ENCODE peak calls at places on chromosome 20, in five cellular contexts. P, R, J, T and I are unnamed samples.

GRCh38 chr20:53037621-53038020 is 65.5 kb downstream of the TSHZ2 start:
- DNase-seq in P (no peak), R (no peak), J (no peak), T (no peak), I (no peak)

GRCh38 chr20:51183443-51183842 is 160.5 kb upstream of the KCNG1 start:
- DNase-seq in P (no peak), R (no peak), J (no peak), T (no peak), I (no peak)

GRCh38 chr20:25020901-25021301 is 28.4 kb upstream of the APMAP start:
- DNase-seq in P (no peak), R (no peak), J (no peak), T (no peak), I (no peak)

GRCh38 chr20:6029538-6029937 is 24.3 kb downstream of the LRRN4 start:
- DNase-seq in P (no peak), R (no peak), J (no peak), T (no peak), I (no peak)

GRCh38 chr20:49400904-49401303 is 81.6 kb downstream of the KCNB1 start:
- DNase-seq in P (no peak), R (no peak), J (no peak), T (no peak), I (no peak)

GRCh38 chr20:11912664-11913415 is 4.9 kb upstream of the BTBD3 start:
- DNase-seq in P (no peak), R (no peak), J (no peak), T (no peak), I (no peak)

GRCh38 chr20:20211988-20212518 is 155.9 kb upstream of the INSM1 start:
- DNase-seq in P (no peak), R (no peak), J (no peak), T (no peak), I (no peak)

GRCh38 chr20:54342258-54342782 is 133.1 kb upstream of the DOK5 start:
- DNase-seq in P (no peak), R (no peak), J (no peak), T (no peak), I (no peak)

GRCh38 chr20:57686931-57687652 is 22.7 kb downstream of the PMEPA1 start:
- DNase-seq in P (no peak), R (no peak), J (no peak), T (no peak), I (no peak)

GRCh38 chr20:48826883-48827771 is 672 bp downstream of the PREX1 start:
- DNase-seq in P (no peak), R (peak), J (no peak), T (peak), I (no peak)

GRCh38 chr20:36908603-36909002 is 32.7 kb downstream of the TLDC2 start:
- DNase-seq in P (no peak), R (no peak), J (no peak), T (no peak), I (no peak)

GRCh38 chr20:21353236-21353635 is 44.1 kb downstream of the NKX2-4 start:
- DNase-seq in P (no peak), R (no peak), J (no peak), T (no peak), I (no peak)

GRCh38 chr20:3987296-3987695 is 28.1 kb downstream of the RNF24 start:
- DNase-seq in P (no peak), R (no peak), J (no peak), T (no peak), I (no peak)

GRCh38 chr20:24763386-24764026 is 185.6 kb upstream of the CST7 start:
- DNase-seq in P (no peak), R (no peak), J (no peak), T (no peak), I (no peak)

GRCh38 chr20:59808729-59809381 is 124.6 kb downstream of the SYCP2 start:
- DNase-seq in P (no peak), R (no peak), J (no peak), T (no peak), I (no peak)

GRCh38 chr20:17562804-17563305 is 7.0 kb upstream of the DSTN start:
- DNase-seq in P (peak), R (peak), J (no peak), T (no peak), I (no peak)

GRCh38 chr20:25295386-25296093 is 47.7 kb downstream of the PYGB start:
- DNase-seq in P (peak), R (no peak), J (no peak), T (peak), I (no peak)

GRCh38 chr20:17287503-17287902 is 60.7 kb downstream of the PCSK2 start:
- DNase-seq in P (peak), R (peak), J (no peak), T (peak), I (no peak)

GRCh38 chr20:38875170-38875993 is 50.8 kb upstream of the FAM83D start:
- DNase-seq in P (no peak), R (no peak), J (no peak), T (no peak), I (no peak)

GRCh38 chr20:63950701-63951397 is 5.4 kb downstream of the UCKL1 start:
- DNase-seq in P (no peak), R (no peak), J (no peak), T (no peak), I (no peak)

GRCh38 chr20:62962221-62962879 is 9.8 kb downstream of the SLC17A9 start:
- DNase-seq in P (no peak), R (no peak), J (no peak), T (no peak), I (no peak)

GRCh38 chr20:434661-435419 is 26.7 kb downstream of the RBCK1 start:
- DNase-seq in P (no peak), R (no peak), J (no peak), T (no peak), I (no peak)

GRCh38 chr20:21509597-21510331 is 4.1 kb downstream of the NKX2-2 start:
- DNase-seq in P (no peak), R (peak), J (no peak), T (peak), I (no peak)

GRCh38 chr20:7736336-7736735 is 203.9 kb downstream of the HAO1 start:
- DNase-seq in P (no peak), R (no peak), J (no peak), T (no peak), I (no peak)

GRCh38 chr20:21099653-21100589 is 6.2 kb downstream of the LINC00237 start:
- DNase-seq in P (peak), R (peak), J (no peak), T (peak), I (no peak)

GRCh38 chr20:58233393-58233792 is 4.9 kb upstream of the ANKRD60 start:
- DNase-seq in P (no peak), R (no peak), J (no peak), T (no peak), I (no peak)

GRCh38 chr20:43838703-43839060 is 76.0 kb upstream of the TOX2 start:
- DNase-seq in P (no peak), R (no peak), J (no peak), T (no peak), I (no peak)

GRCh38 chr20:48799315-48800105 is 28.3 kb downstream of the PREX1 start:
- DNase-seq in P (no peak), R (no peak), J (no peak), T (no peak), I (no peak)

GRCh38 chr20:2757969-2758368 is 42.5 kb downstream of the CPXM1 start:
- DNase-seq in P (no peak), R (no peak), J (no peak), T (no peak), I (no peak)

GRCh38 chr20:13543783-13544182 is 94.9 kb downstream of the TASP1 start:
- DNase-seq in P (no peak), R (no peak), J (no peak), T (no peak), I (no peak)

GRCh38 chr20:9286501-9286900 is 217.6 kb downstream of the PLCB4 start:
- DNase-seq in P (no peak), R (no peak), J (no peak), T (no peak), I (no peak)

GRCh38 chr20:32208499-32209154 is 947 bp downstream of the POFUT1 start:
- DNase-seq in P (no peak), R (no peak), J (no peak), T (no peak), I (no peak)

GRCh38 chr20:49986049-49986448 is 3.3 kb downstream of the SNAI1 start:
- DNase-seq in P (no peak), R (no peak), J (no peak), T (no peak), I (no peak)

GRCh38 chr20:53949319-53949839 is 121.0 kb downstream of the BCAS1 start:
- DNase-seq in P (no peak), R (peak), J (no peak), T (no peak), I (no peak)

GRCh38 chr20:49982346-49983122 is at the start of gene SNAI1:
- DNase-seq in P (peak), R (peak), J (peak), T (peak), I (no peak)

GRCh38 chr20:37071481-37071911 is 24.3 kb downstream of the RBL1 start:
- DNase-seq in P (no peak), R (no peak), J (no peak), T (no peak), I (no peak)

GRCh38 chr20:21653628-21654027 is 51.8 kb upstream of the PAX1 start:
- DNase-seq in P (no peak), R (no peak), J (no peak), T (no peak), I (no peak)

GRCh38 chr20:49649672-49650071 is 64.0 kb downstream of the B4GALT5 start:
- DNase-seq in P (no peak), R (no peak), J (no peak), T (no peak), I (no peak)

GRCh38 chr20:51735728-51736600 is 32.2 kb downstream of the ATP9A start:
- DNase-seq in P (no peak), R (no peak), J (no peak), T (no peak), I (no peak)

GRCh38 chr20:34437330-34437986 is 74.4 kb downstream of the ITCH start:
- DNase-seq in P (no peak), R (no peak), J (no peak), T (no peak), I (no peak)
- TF ChIP-seq REST in P (no peak), R (no peak), J (no peak), T (no peak), I (no peak)

GRCh38 chr20:45301824-45302251 is 4.8 kb upstream of the RBPJL start:
- DNase-seq in P (no peak), R (no peak), J (no peak), T (no peak), I (no peak)
- TF ChIP-seq REST in P (no peak), R (no peak), J (no peak), T (no peak), I (no peak)

GRCh38 chr20:60990647-60991046 is 261.4 kb upstream of the CDH4 start:
- DNase-seq in P (no peak), R (no peak), J (no peak), T (no peak), I (no peak)

GRCh38 chr20:60986757-60987156 is 265.3 kb upstream of the CDH4 start:
- DNase-seq in P (no peak), R (peak), J (no peak), T (no peak), I (no peak)

DNA sequence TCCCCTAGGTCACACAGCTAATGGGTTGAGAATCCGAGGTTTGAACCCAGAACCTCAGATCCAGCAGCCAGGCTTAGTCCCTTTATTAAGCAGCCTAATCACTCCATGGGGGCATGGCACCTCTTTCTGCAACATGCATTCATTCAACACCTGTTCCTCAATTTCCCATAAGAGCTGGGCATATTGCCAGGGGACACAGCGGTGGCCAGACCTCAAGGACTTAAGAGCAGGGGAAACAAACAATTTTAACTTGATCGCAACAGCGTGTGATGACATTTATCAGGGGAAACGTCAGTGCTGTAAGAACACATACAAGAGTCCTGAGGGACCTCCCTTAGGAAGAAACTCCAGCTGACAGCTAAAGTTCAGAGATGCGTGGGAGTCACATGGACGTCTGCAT is 267.4 kb upstream of the CDH4 start:
- DNase-seq in P (no peak), R (no peak), J (no peak), T (no peak), I (no peak)
- TF ChIP-seq REST in P (no peak), R (no peak), J (no peak), T (no peak), I (no peak)

GRCh38 chr20:40728996-40729395 is 40.0 kb upstream of the MAFB start:
- DNase-seq in P (no peak), R (no peak), J (no peak), T (no peak), I (no peak)
- TF ChIP-seq REST in P (no peak), R (no peak), J (no peak), T (no peak), I (no peak)